ENCODE peak calls at places on chromosomes 5 and 9, in four cellular contexts. One of them, this sample, is unnamed.

GRCh38 chr5:169719360-169720314 is 82.6 kb downstream of the DOCK2 start:
- DNase-seq in mammary epithelial cell: no peak
- DNase-seq in A172: no peak
- DNase-seq in psoas muscle: no peak
- DNase-seq in this sample: no peak

GRCh38 chr5:31987985-31988710 is 186.0 kb downstream of the GOLPH3 start:
- DNase-seq in mammary epithelial cell: peak; percentile 93
- DNase-seq in A172: peak; percentile 98
- DNase-seq in psoas muscle: no peak
- DNase-seq in this sample: no peak

GRCh38 chr5:72232838-72233237 is 87.2 kb downstream of the MRPS27 start:
- DNase-seq in mammary epithelial cell: no peak
- DNase-seq in A172: no peak
- DNase-seq in psoas muscle: no peak
- DNase-seq in this sample: no peak

GRCh38 chr5:72067682-72068470 is 39.4 kb upstream of the MAP1B start:
- DNase-seq in mammary epithelial cell: peak; percentile 84
- DNase-seq in A172: peak; percentile 94
- DNase-seq in psoas muscle: no peak
- DNase-seq in this sample: no peak

GRCh38 chr5:14039576-14039975 is 95.1 kb upstream of the DNAH5 start:
- DNase-seq in mammary epithelial cell: peak; percentile 87
- DNase-seq in A172: peak; percentile 92
- DNase-seq in psoas muscle: no peak
- DNase-seq in this sample: no peak

GRCh38 chr5:26805076-26805475 is 233.3 kb downstream of the CDH9 start:
- DNase-seq in mammary epithelial cell: no peak
- DNase-seq in A172: peak; percentile 4
- DNase-seq in psoas muscle: no peak
- DNase-seq in this sample: no peak

GRCh38 chr5:172004824-172005237 is 1.6 kb downstream of the FBXW11 start:
- DNase-seq in mammary epithelial cell: no peak
- DNase-seq in A172: peak; percentile 43
- DNase-seq in psoas muscle: no peak
- DNase-seq in this sample: peak; percentile 44

GRCh38 chr5:135042595-135042994 is 8.6 kb upstream of the PITX1 start:
- DNase-seq in mammary epithelial cell: no peak
- DNase-seq in A172: no peak
- DNase-seq in psoas muscle: no peak
- DNase-seq in this sample: no peak

GRCh38 chr5:132778856-132779255 is 1.8 kb upstream of the SEPTIN8 start:
- DNase-seq in mammary epithelial cell: no peak
- DNase-seq in A172: no peak
- DNase-seq in psoas muscle: no peak
- DNase-seq in this sample: no peak

GRCh38 chr5:143741418-143741817 is 70.5 kb upstream of the HMHB1 start:
- DNase-seq in mammary epithelial cell: no peak
- DNase-seq in A172: no peak
- DNase-seq in psoas muscle: no peak
- DNase-seq in this sample: no peak

GRCh38 chr9:137438591-137439157 is 2.5 kb downstream of the ENTPD8 start:
- DNase-seq in mammary epithelial cell: no peak
- DNase-seq in A172: no peak
- DNase-seq in psoas muscle: peak; percentile 6
- DNase-seq in this sample: no peak

GRCh38 chr9:96015876-96016686 is 140.6 kb downstream of the ERCC6L2 start:
- DNase-seq in mammary epithelial cell: no peak
- DNase-seq in A172: no peak
- DNase-seq in psoas muscle: no peak
- DNase-seq in this sample: peak; percentile 37

GRCh38 chr5:54695198-54695966 is 177.8 kb downstream of the SNX18 start:
- DNase-seq in mammary epithelial cell: no peak
- DNase-seq in A172: no peak
- DNase-seq in psoas muscle: no peak
- DNase-seq in this sample: no peak

GRCh38 chr9:88783613-88784230 is 207.5 kb upstream of the S1PR3 start:
- DNase-seq in mammary epithelial cell: no peak
- DNase-seq in A172: no peak
- DNase-seq in psoas muscle: no peak
- DNase-seq in this sample: no peak

GRCh38 chr5:26622947-26623346 is 415.4 kb downstream of the CDH9 start:
- DNase-seq in mammary epithelial cell: no peak
- DNase-seq in A172: no peak
- DNase-seq in psoas muscle: no peak
- DNase-seq in this sample: no peak

GRCh38 chr5:98227489-98227888 is 546.0 kb upstream of the RGMB start:
- DNase-seq in mammary epithelial cell: no peak
- DNase-seq in A172: no peak
- DNase-seq in psoas muscle: no peak
- DNase-seq in this sample: no peak

GRCh38 chr5:178323961-178324360 is 91.4 kb upstream of the PHYKPL start:
- DNase-seq in mammary epithelial cell: no peak
- DNase-seq in A172: no peak
- DNase-seq in psoas muscle: no peak
- DNase-seq in this sample: no peak

GRCh38 chr5:144030904-144031303 is 139.6 kb downstream of the YIPF5 start:
- DNase-seq in mammary epithelial cell: no peak
- DNase-seq in A172: no peak
- DNase-seq in psoas muscle: no peak
- DNase-seq in this sample: no peak

GRCh38 chr9:18142964-18143363 is 331.0 kb upstream of the ADAMTSL1 start:
- DNase-seq in mammary epithelial cell: no peak
- DNase-seq in A172: peak; percentile 3
- DNase-seq in psoas muscle: no peak
- DNase-seq in this sample: no peak

GRCh38 chr5:81768960-81769452 is 18.1 kb upstream of the SSBP2 start:
- DNase-seq in mammary epithelial cell: peak; percentile 90
- DNase-seq in A172: peak; percentile 79
- DNase-seq in psoas muscle: no peak
- DNase-seq in this sample: no peak

GRCh38 chr9:94779101-94779500 is 52.6 kb downstream of the AOPEP start:
- DNase-seq in mammary epithelial cell: no peak
- DNase-seq in A172: no peak
- DNase-seq in psoas muscle: no peak
- DNase-seq in this sample: no peak

GRCh38 chr5:139709587-139710369 is 61.6 kb downstream of the CXXC5 start:
- DNase-seq in mammary epithelial cell: no peak
- DNase-seq in A172: peak; percentile 76
- DNase-seq in psoas muscle: peak; percentile 54
- DNase-seq in this sample: no peak

GRCh38 chr9:131578778-131579504 is 33.6 kb downstream of the PRRT1B start:
- DNase-seq in mammary epithelial cell: no peak
- DNase-seq in A172: no peak
- DNase-seq in psoas muscle: no peak
- DNase-seq in this sample: peak; percentile 20

GRCh38 chr5:16727937-16728336 is 111.1 kb upstream of the RETREG1 start:
- DNase-seq in mammary epithelial cell: no peak
- DNase-seq in A172: no peak
- DNase-seq in psoas muscle: no peak
- DNase-seq in this sample: no peak

GRCh38 chr5:52657231-52657645 is 130.5 kb upstream of the ITGA1 start:
- DNase-seq in mammary epithelial cell: peak; percentile 23
- DNase-seq in A172: peak; percentile 28
- DNase-seq in psoas muscle: no peak
- DNase-seq in this sample: no peak

GRCh38 chr9:123375725-123376132 is 19.7 kb downstream of the CRB2 start:
- DNase-seq in mammary epithelial cell: no peak
- DNase-seq in A172: peak; percentile 82
- DNase-seq in psoas muscle: no peak
- DNase-seq in this sample: no peak

GRCh38 chr9:33677961-33678360 is 117.4 kb upstream of the PRSS3 start:
- DNase-seq in mammary epithelial cell: no peak
- DNase-seq in A172: no peak
- DNase-seq in psoas muscle: no peak
- DNase-seq in this sample: no peak

GRCh38 chr9:70398145-70398556 is 16.3 kb downstream of the KLF9 start:
- DNase-seq in mammary epithelial cell: no peak
- DNase-seq in A172: no peak
- DNase-seq in psoas muscle: no peak
- DNase-seq in this sample: no peak

This sample was measured in activated T-cell treated with anti-CD3 and anti-CD28 coated beads for 24 hours.